ENCODE peak calls at places on chromosome 16, in eight cellular contexts. One of them, this sample, is unnamed.
A peak's percentile ranks its signal among the peaks of the same experiment; 100 is the strongest.

GRCh38 chr16:79716645-79717323 is 116.2 kb upstream of the MAF start:
- DNase-seq in renal cortical epithelial cell: no peak
- DNase-seq in stimulated activated CD8-positive, alpha-beta memory T cell treated with anti-CD3 and anti-CD28 coated beads, Interleukin-7, amount 100 ng/mL, for 4 hours: no peak
- DNase-seq in activated naive CD8-positive, alpha-beta T cell treated with anti-CD3 and anti-CD28 coated beads, Interleukin-2, amount 50 U/mL, for 24 hours: no peak
- DNase-seq in T-helper 17 cell: no peak
- DNase-seq in central memory CD8-positive, alpha-beta T cell: no peak
- DNase-seq in AG08395: no peak
- DNase-seq in NCI-H1930: no peak
- DNase-seq in this sample: no peak

GRCh38 chr16:23469814-23470213 is 16.8 kb upstream of the COG7 start:
- DNase-seq in renal cortical epithelial cell: peak; percentile 56
- DNase-seq in stimulated activated CD8-positive, alpha-beta memory T cell treated with anti-CD3 and anti-CD28 coated beads, Interleukin-7, amount 100 ng/mL, for 4 hours: no peak
- DNase-seq in activated naive CD8-positive, alpha-beta T cell treated with anti-CD3 and anti-CD28 coated beads, Interleukin-2, amount 50 U/mL, for 24 hours: no peak
- DNase-seq in T-helper 17 cell: no peak
- DNase-seq in central memory CD8-positive, alpha-beta T cell: no peak
- DNase-seq in AG08395: peak; percentile 13
- DNase-seq in NCI-H1930: no peak
- DNase-seq in this sample: no peak

GRCh38 chr16:12119562-12119961 is 143.0 kb downstream of the SNX29 start:
- DNase-seq in renal cortical epithelial cell: peak; percentile 23
- DNase-seq in stimulated activated CD8-positive, alpha-beta memory T cell treated with anti-CD3 and anti-CD28 coated beads, Interleukin-7, amount 100 ng/mL, for 4 hours: no peak
- DNase-seq in activated naive CD8-positive, alpha-beta T cell treated with anti-CD3 and anti-CD28 coated beads, Interleukin-2, amount 50 U/mL, for 24 hours: no peak
- DNase-seq in T-helper 17 cell: no peak
- DNase-seq in central memory CD8-positive, alpha-beta T cell: no peak
- DNase-seq in AG08395: peak; percentile 35
- DNase-seq in NCI-H1930: no peak
- DNase-seq in this sample: no peak

GRCh38 chr16:47058295-47059086 is 85.0 kb upstream of the DNAJA2 start:
- DNase-seq in renal cortical epithelial cell: peak; percentile 24
- DNase-seq in stimulated activated CD8-positive, alpha-beta memory T cell treated with anti-CD3 and anti-CD28 coated beads, Interleukin-7, amount 100 ng/mL, for 4 hours: no peak
- DNase-seq in activated naive CD8-positive, alpha-beta T cell treated with anti-CD3 and anti-CD28 coated beads, Interleukin-2, amount 50 U/mL, for 24 hours: no peak
- DNase-seq in T-helper 17 cell: no peak
- DNase-seq in central memory CD8-positive, alpha-beta T cell: no peak
- DNase-seq in AG08395: no peak
- DNase-seq in NCI-H1930: no peak
- DNase-seq in this sample: no peak

GRCh38 chr16:78505544-78506371 is 406.3 kb downstream of the WWOX start:
- DNase-seq in renal cortical epithelial cell: peak; percentile 65
- DNase-seq in stimulated activated CD8-positive, alpha-beta memory T cell treated with anti-CD3 and anti-CD28 coated beads, Interleukin-7, amount 100 ng/mL, for 4 hours: no peak
- DNase-seq in activated naive CD8-positive, alpha-beta T cell treated with anti-CD3 and anti-CD28 coated beads, Interleukin-2, amount 50 U/mL, for 24 hours: no peak
- DNase-seq in T-helper 17 cell: no peak
- DNase-seq in central memory CD8-positive, alpha-beta T cell: no peak
- DNase-seq in AG08395: peak; percentile 34
- DNase-seq in NCI-H1930: no peak
- DNase-seq in this sample: peak; percentile 23

GRCh38 chr16:4404247-4404966 is 12.0 kb downstream of the CORO7 start:
- DNase-seq in renal cortical epithelial cell: no peak
- DNase-seq in stimulated activated CD8-positive, alpha-beta memory T cell treated with anti-CD3 and anti-CD28 coated beads, Interleukin-7, amount 100 ng/mL, for 4 hours: no peak
- DNase-seq in activated naive CD8-positive, alpha-beta T cell treated with anti-CD3 and anti-CD28 coated beads, Interleukin-2, amount 50 U/mL, for 24 hours: peak; percentile 55
- DNase-seq in T-helper 17 cell: no peak
- DNase-seq in central memory CD8-positive, alpha-beta T cell: no peak
- DNase-seq in AG08395: no peak
- DNase-seq in NCI-H1930: no peak
- DNase-seq in this sample: peak; percentile 76

GRCh38 chr16:11359370-11359769 is 14.1 kb downstream of the RMI2 start:
- DNase-seq in renal cortical epithelial cell: peak; percentile 97
- DNase-seq in stimulated activated CD8-positive, alpha-beta memory T cell treated with anti-CD3 and anti-CD28 coated beads, Interleukin-7, amount 100 ng/mL, for 4 hours: no peak
- DNase-seq in activated naive CD8-positive, alpha-beta T cell treated with anti-CD3 and anti-CD28 coated beads, Interleukin-2, amount 50 U/mL, for 24 hours: no peak
- DNase-seq in T-helper 17 cell: no peak
- DNase-seq in central memory CD8-positive, alpha-beta T cell: no peak
- DNase-seq in AG08395: peak; percentile 68
- DNase-seq in NCI-H1930: no peak
- DNase-seq in this sample: no peak

GRCh38 chr16:72224260-72224768 is 52.4 kb upstream of the PMFBP1 start:
- DNase-seq in renal cortical epithelial cell: no peak
- DNase-seq in stimulated activated CD8-positive, alpha-beta memory T cell treated with anti-CD3 and anti-CD28 coated beads, Interleukin-7, amount 100 ng/mL, for 4 hours: no peak
- DNase-seq in activated naive CD8-positive, alpha-beta T cell treated with anti-CD3 and anti-CD28 coated beads, Interleukin-2, amount 50 U/mL, for 24 hours: no peak
- DNase-seq in T-helper 17 cell: no peak
- DNase-seq in central memory CD8-positive, alpha-beta T cell: no peak
- DNase-seq in AG08395: no peak
- DNase-seq in NCI-H1930: no peak
- DNase-seq in this sample: no peak

GRCh38 chr16:57186630-57187507 is 740 bp downstream of the RSPRY1 start:
- DNase-seq in renal cortical epithelial cell: peak; percentile 41
- DNase-seq in stimulated activated CD8-positive, alpha-beta memory T cell treated with anti-CD3 and anti-CD28 coated beads, Interleukin-7, amount 100 ng/mL, for 4 hours: no peak
- DNase-seq in activated naive CD8-positive, alpha-beta T cell treated with anti-CD3 and anti-CD28 coated beads, Interleukin-2, amount 50 U/mL, for 24 hours: peak; percentile 27
- DNase-seq in T-helper 17 cell: no peak
- DNase-seq in central memory CD8-positive, alpha-beta T cell: no peak
- DNase-seq in AG08395: peak; percentile 12
- DNase-seq in NCI-H1930: no peak
- DNase-seq in this sample: no peak

GRCh38 chr16:68379472-68380347 is 68.6 kb downstream of the SMPD3 start:
- DNase-seq in renal cortical epithelial cell: no peak
- DNase-seq in stimulated activated CD8-positive, alpha-beta memory T cell treated with anti-CD3 and anti-CD28 coated beads, Interleukin-7, amount 100 ng/mL, for 4 hours: no peak
- DNase-seq in activated naive CD8-positive, alpha-beta T cell treated with anti-CD3 and anti-CD28 coated beads, Interleukin-2, amount 50 U/mL, for 24 hours: no peak
- DNase-seq in T-helper 17 cell: no peak
- DNase-seq in central memory CD8-positive, alpha-beta T cell: no peak
- DNase-seq in AG08395: no peak
- DNase-seq in NCI-H1930: no peak
- DNase-seq in this sample: no peak

GRCh38 chr16:3009568-3010390 is 2.9 kb upstream of the CLDN9 start:
- DNase-seq in renal cortical epithelial cell: peak; percentile 23
- DNase-seq in stimulated activated CD8-positive, alpha-beta memory T cell treated with anti-CD3 and anti-CD28 coated beads, Interleukin-7, amount 100 ng/mL, for 4 hours: no peak
- DNase-seq in activated naive CD8-positive, alpha-beta T cell treated with anti-CD3 and anti-CD28 coated beads, Interleukin-2, amount 50 U/mL, for 24 hours: no peak
- DNase-seq in T-helper 17 cell: no peak
- DNase-seq in central memory CD8-positive, alpha-beta T cell: no peak
- DNase-seq in AG08395: no peak
- DNase-seq in NCI-H1930: no peak
- DNase-seq in this sample: peak; percentile 66

GRCh38 chr16:10128397-10129258 is 53.6 kb downstream of the GRIN2A start:
- DNase-seq in renal cortical epithelial cell: no peak
- DNase-seq in stimulated activated CD8-positive, alpha-beta memory T cell treated with anti-CD3 and anti-CD28 coated beads, Interleukin-7, amount 100 ng/mL, for 4 hours: no peak
- DNase-seq in activated naive CD8-positive, alpha-beta T cell treated with anti-CD3 and anti-CD28 coated beads, Interleukin-2, amount 50 U/mL, for 24 hours: no peak
- DNase-seq in T-helper 17 cell: no peak
- DNase-seq in central memory CD8-positive, alpha-beta T cell: no peak
- DNase-seq in AG08395: peak; percentile 12
- DNase-seq in NCI-H1930: no peak
- DNase-seq in this sample: no peak

GRCh38 chr16:29824589-29825144 is 4.4 kb downstream of the MVP start:
- DNase-seq in renal cortical epithelial cell: peak; percentile 89
- DNase-seq in stimulated activated CD8-positive, alpha-beta memory T cell treated with anti-CD3 and anti-CD28 coated beads, Interleukin-7, amount 100 ng/mL, for 4 hours: no peak
- DNase-seq in activated naive CD8-positive, alpha-beta T cell treated with anti-CD3 and anti-CD28 coated beads, Interleukin-2, amount 50 U/mL, for 24 hours: no peak
- DNase-seq in T-helper 17 cell: no peak
- DNase-seq in central memory CD8-positive, alpha-beta T cell: no peak
- DNase-seq in AG08395: peak; percentile 72
- DNase-seq in NCI-H1930: no peak
- DNase-seq in this sample: no peak

GRCh38 chr16:82841108-82841507 is 214.3 kb downstream of the CDH13 start:
- DNase-seq in renal cortical epithelial cell: no peak
- DNase-seq in stimulated activated CD8-positive, alpha-beta memory T cell treated with anti-CD3 and anti-CD28 coated beads, Interleukin-7, amount 100 ng/mL, for 4 hours: no peak
- DNase-seq in activated naive CD8-positive, alpha-beta T cell treated with anti-CD3 and anti-CD28 coated beads, Interleukin-2, amount 50 U/mL, for 24 hours: no peak
- DNase-seq in T-helper 17 cell: no peak
- DNase-seq in central memory CD8-positive, alpha-beta T cell: no peak
- DNase-seq in AG08395: no peak
- DNase-seq in NCI-H1930: no peak
- DNase-seq in this sample: no peak

GRCh38 chr16:57725077-57725953 is 10.3 kb upstream of the KATNB1 start:
- DNase-seq in renal cortical epithelial cell: no peak
- DNase-seq in stimulated activated CD8-positive, alpha-beta memory T cell treated with anti-CD3 and anti-CD28 coated beads, Interleukin-7, amount 100 ng/mL, for 4 hours: no peak
- DNase-seq in activated naive CD8-positive, alpha-beta T cell treated with anti-CD3 and anti-CD28 coated beads, Interleukin-2, amount 50 U/mL, for 24 hours: no peak
- DNase-seq in T-helper 17 cell: no peak
- DNase-seq in central memory CD8-positive, alpha-beta T cell: no peak
- DNase-seq in AG08395: no peak
- DNase-seq in NCI-H1930: no peak
- DNase-seq in this sample: no peak

GRCh38 chr16:56389554-56389953 is 35.8 kb downstream of the AMFR start:
- DNase-seq in renal cortical epithelial cell: peak; percentile 49
- DNase-seq in stimulated activated CD8-positive, alpha-beta memory T cell treated with anti-CD3 and anti-CD28 coated beads, Interleukin-7, amount 100 ng/mL, for 4 hours: no peak
- DNase-seq in activated naive CD8-positive, alpha-beta T cell treated with anti-CD3 and anti-CD28 coated beads, Interleukin-2, amount 50 U/mL, for 24 hours: no peak
- DNase-seq in T-helper 17 cell: no peak
- DNase-seq in central memory CD8-positive, alpha-beta T cell: no peak
- DNase-seq in AG08395: peak; percentile 93
- DNase-seq in NCI-H1930: no peak
- DNase-seq in this sample: no peak

GRCh38 chr16:2712063-2712441 is 8.0 kb downstream of the PRSS27 start:
- DNase-seq in renal cortical epithelial cell: no peak
- DNase-seq in stimulated activated CD8-positive, alpha-beta memory T cell treated with anti-CD3 and anti-CD28 coated beads, Interleukin-7, amount 100 ng/mL, for 4 hours: no peak
- DNase-seq in activated naive CD8-positive, alpha-beta T cell treated with anti-CD3 and anti-CD28 coated beads, Interleukin-2, amount 50 U/mL, for 24 hours: no peak
- DNase-seq in T-helper 17 cell: no peak
- DNase-seq in central memory CD8-positive, alpha-beta T cell: no peak
- DNase-seq in AG08395: no peak
- DNase-seq in NCI-H1930: no peak
- DNase-seq in this sample: no peak

This sample was measured in HuH-7.5.